ENCODE peak calls at places on chromosomes 6 and 20, in four cellular contexts. U, R, E and G are unnamed samples.

GRCh38 chr20:44651507-44652373 is at the start of gene ADA:
- DNase-seq in R (peak), U (peak), E (no peak), G (no peak)

GRCh38 chr20:43681991-43682410 is 15.1 kb downstream of the MYBL2 start:
- DNase-seq in U (no peak), R (no peak), E (no peak), G (no peak)

GRCh38 chr20:35359335-35359997 is 52.3 kb downstream of the UQCC1 start:
- DNase-seq in R (no peak), E (no peak), U (no peak), G (no peak)

GRCh38 chr6:39260953-39261352 is 31.7 kb upstream of the KCNK5 start:
- DNase-seq in U (no peak), R (no peak), E (no peak), G (no peak)

GRCh38 chr20:44166008-44166407 is 21.0 kb downstream of the JPH2 start:
- DNase-seq in U (peak), R (peak), E (no peak), G (peak)

GRCh38 chr6:90811596-90812226 is 224.8 kb upstream of the MAP3K7 start:
- DNase-seq in E (no peak), R (no peak), U (no peak), G (no peak)

GRCh38 chr6:29626948-29627761 is 5.8 kb downstream of the GABBR1 start:
- DNase-seq in E (no peak), U (no peak), R (no peak), G (no peak)

GRCh38 chr6:5167501-5167900 is 82.4 kb downstream of the PPP1R3G start:
- DNase-seq in U (no peak), E (peak), R (no peak), G (no peak)

GRCh38 chr6:101663099-101663498 is 269.6 kb downstream of the GRIK2 start:
- DNase-seq in U (no peak), R (no peak), E (no peak), G (no peak)

GRCh38 chr6:27141013-27141412 is 106.5 kb upstream of the PRSS16 start:
- DNase-seq in E (no peak), U (no peak), R (no peak), G (no peak)

GRCh38 chr20:57688864-57689263 is 21.0 kb downstream of the PMEPA1 start:
- DNase-seq in U (no peak), R (no peak), E (no peak), G (no peak)

GRCh38 chr6:74581681-74582080 is 624.2 kb downstream of the COL12A1 start:
- DNase-seq in R (no peak), E (no peak), U (no peak), G (no peak)

GRCh38 chr6:21931641-21932335 is 338.2 kb downstream of the SOX4 start:
- DNase-seq in U (peak), R (no peak), E (peak), G (peak)

GRCh38 chr6:156867121-156867520 is 89.9 kb downstream of the ARID1B start:
- DNase-seq in E (no peak), U (no peak), R (no peak), G (no peak)

GRCh38 chr20:48877299-48877698 is 44.2 kb upstream of the ARFGEF2 start:
- DNase-seq in U (peak), R (no peak), E (no peak), G (no peak)

GRCh38 chr6:6998194-6998569 is 109.6 kb upstream of the RREB1 start:
- DNase-seq in U (no peak), R (no peak), E (peak), G (no peak)

GRCh38 chr6:132736239-132736638 is 21.5 kb downstream of the VNN2 start:
- DNase-seq in R (no peak), U (no peak), E (peak), G (no peak)

GRCh38 chr6:155388546-155388945 is 67.1 kb downstream of the NOX3 start:
- DNase-seq in E (no peak), R (no peak), U (no peak), G (no peak)

GRCh38 chr20:33653218-33653899 is 8.8 kb upstream of the C20orf144 start:
- DNase-seq in R (peak), E (peak), U (no peak), G (peak)

GRCh38 chr6:30646450-30647038 is 389 bp upstream of the C6orf136 start:
- DNase-seq in U (peak), R (no peak), E (no peak), G (no peak)

GRCh38 chr6:90905351-90905750 is 318.5 kb upstream of the MAP3K7 start:
- DNase-seq in E (no peak), U (no peak), R (no peak), G (no peak)

GRCh38 chr20:22339091-22339881 is 245.1 kb downstream of the FOXA2 start:
- DNase-seq in U (peak), R (peak), E (peak), G (peak)

GRCh38 chr20:11296951-11297350 is 620.7 kb upstream of the BTBD3 start:
- DNase-seq in E (peak), U (no peak), R (no peak), G (no peak)

GRCh38 chr20:25659999-25660398 is 36.2 kb upstream of the NANP start:
- DNase-seq in R (no peak), E (no peak), U (no peak), G (no peak)

GRCh38 chr6:45801471-45802289 is 214.0 kb downstream of the CLIC5 start:
- DNase-seq in E (no peak), U (no peak), R (no peak), G (no peak)

GRCh38 chr20:32608664-32609015 is 23.5 kb upstream of the NOL4L start:
- DNase-seq in U (no peak), E (no peak), R (no peak), G (no peak)

GRCh38 chr6:41914343-41914742 is 6.6 kb downstream of the MED20 start:
- DNase-seq in R (no peak), U (no peak), E (no peak), G (no peak)

GRCh38 chr20:61810709-61811565 is 254.7 kb downstream of the TAF4 start:
- DNase-seq in R (no peak), E (no peak), U (no peak), G (no peak)

GRCh38 chr6:108175176-108175591 is 9.4 kb downstream of the NR2E1 start:
- DNase-seq in E (no peak), U (no peak), R (no peak), G (no peak)

GRCh38 chr20:51828762-51829161 is 26.4 kb upstream of the SALL4 start:
- DNase-seq in E (no peak), U (peak), R (no peak), G (no peak)

GRCh38 chr20:25274891-25275812 is 27.3 kb downstream of the PYGB start:
- DNase-seq in E (no peak), U (no peak), R (no peak), G (no peak)

GRCh38 chr6:80454661-80455365 is 348.3 kb downstream of the BCKDHB start:
- DNase-seq in U (no peak), R (no peak), E (peak), G (no peak)

GRCh38 chr6:11258260-11259237 is 26.1 kb upstream of the NEDD9 start:
- DNase-seq in U (no peak), R (no peak), E (no peak), G (peak)

GRCh38 chr6:153879826-153880225 is 159.2 kb upstream of the OPRM1 start:
- DNase-seq in E (no peak), U (no peak), R (no peak), G (no peak)

GRCh38 chr6:145904391-145904790 is 59.8 kb downstream of the SHPRH start:
- DNase-seq in U (no peak), E (no peak), R (no peak), G (no peak)

GRCh38 chr6:38169826-38170526 is 350.4 kb downstream of the ZFAND3 start:
- DNase-seq in R (no peak), E (no peak), U (no peak), G (no peak)

GRCh38 chr6:45394586-45395095 is 16.9 kb upstream of the SUPT3H start:
- DNase-seq in E (no peak), R (no peak), U (no peak), G (no peak)

GRCh38 chr20:64223526-64224067 is 32.0 kb upstream of the PCMTD2 start:
- DNase-seq in U (no peak), R (no peak), E (peak), G (no peak)

GRCh38 chr20:39042279-39043150 is 80.4 kb downstream of the DHX35 start:
- DNase-seq in E (no peak), R (no peak), U (no peak), G (no peak)

DNA sequence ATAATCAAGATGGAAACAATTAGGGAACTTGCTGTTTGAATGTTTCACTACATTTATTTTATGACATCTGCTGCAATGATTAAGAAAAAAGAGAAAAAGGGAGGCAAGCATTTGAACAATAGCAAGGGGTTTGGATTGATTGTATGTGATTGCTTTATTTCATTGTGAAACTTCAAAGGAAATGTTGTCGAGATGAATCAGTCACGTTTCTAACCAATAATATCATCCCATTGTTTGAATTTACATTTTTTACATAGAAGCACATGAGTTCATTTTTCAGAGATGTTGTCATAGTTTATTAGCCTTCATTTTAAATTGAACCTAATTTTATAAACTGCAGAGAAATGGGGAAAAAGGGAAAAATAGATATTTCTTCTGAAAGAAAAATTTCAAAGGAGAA is 572.0 kb downstream of the KIF16B start:
- DNase-seq in R (no peak), U (no peak), E (peak), G (no peak)
- TF ChIP-seq CTCF in R (no peak), U (no peak), E (no peak), G (no peak)

GRCh38 chr6:78810146-78810545 is 57.2 kb upstream of the IRAK1BP1 start:
- DNase-seq in U (peak), E (peak), R (peak), G (peak)
- H3K4me3 ChIP-seq in U (no peak), E (no peak), R (no peak), G (no peak)

DNA sequence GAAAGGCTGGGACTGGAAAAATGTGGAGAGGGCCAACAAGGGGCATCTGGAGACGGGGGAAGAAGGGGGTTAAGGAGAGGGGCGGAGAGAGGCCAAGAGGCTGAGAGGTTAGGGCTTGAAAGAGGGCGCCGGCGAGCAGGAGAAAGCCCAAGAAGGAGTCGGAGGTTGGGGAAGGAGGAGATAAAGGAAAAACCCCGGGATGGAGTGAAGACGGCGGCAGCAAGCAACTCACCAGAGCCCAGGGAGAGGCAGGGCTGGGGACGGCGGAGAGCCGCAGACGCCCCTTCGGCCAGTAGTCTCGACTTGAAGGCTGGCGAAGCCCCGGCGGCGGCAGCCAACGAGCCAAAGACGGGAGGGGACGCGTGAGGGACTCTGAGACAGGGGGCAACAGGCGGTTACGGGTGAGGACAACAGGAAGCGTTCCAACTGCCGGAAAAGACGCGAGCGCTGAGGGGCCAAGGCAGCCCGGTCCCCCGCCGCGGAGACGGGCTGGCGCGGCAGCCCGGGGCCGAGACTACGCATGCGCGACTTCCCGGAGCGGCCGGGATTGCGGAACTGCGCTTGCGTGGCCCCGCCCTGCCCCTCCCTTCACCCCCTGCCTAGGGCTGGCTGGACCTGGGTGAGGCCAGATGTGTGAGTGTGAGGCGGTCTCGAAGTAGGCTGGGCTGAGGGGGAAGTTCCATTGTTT is at the start of gene STK38:
- DNase-seq in E (peak), U (peak), R (peak), G (peak)
- TF ChIP-seq CTCF in E (no peak), U (peak), R (peak), G (no peak)

GRCh38 chr6:158026901-158027589 is 45.4 kb downstream of the SYNJ2 start:
- DNase-seq in U (no peak), E (no peak), R (no peak), G (no peak)
- H3K4me3 ChIP-seq in U (no peak), E (no peak), R (no peak), G (no peak)

GRCh38 chr6:92887871-92888270 is 531.5 kb downstream of the EPHA7 start:
- DNase-seq in U (no peak), E (no peak), R (no peak), G (no peak)

GRCh38 chr6:92892626-92893025 is 526.7 kb downstream of the EPHA7 start:
- DNase-seq in E (peak), R (no peak), U (no peak), G (no peak)

GRCh38 chr6:92893741-92894140 is 525.6 kb downstream of the EPHA7 start:
- DNase-seq in R (no peak), U (no peak), E (peak), G (no peak)

DNA sequence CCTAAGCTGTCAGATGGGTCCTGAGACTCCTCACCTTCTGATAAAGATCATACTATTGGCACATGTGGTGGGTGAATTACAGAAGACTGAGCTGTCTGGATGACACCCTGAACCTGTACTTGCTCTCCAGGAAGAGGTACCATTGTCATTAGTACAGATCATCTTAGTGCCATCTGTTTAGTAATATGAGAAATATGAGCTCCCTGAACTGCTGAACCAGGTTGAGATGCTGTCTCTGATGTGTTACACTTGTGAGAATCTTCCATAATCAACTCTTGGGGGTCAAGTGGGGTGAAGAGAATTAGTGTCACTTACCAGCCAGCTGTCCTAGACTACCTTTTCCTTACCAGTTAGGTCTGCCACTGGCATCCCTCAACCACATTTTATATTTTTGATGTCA is 531.0 kb downstream of the EPHA7 start:
- DNase-seq in R (no peak), U (no peak), E (no peak), G (no peak)
- TF ChIP-seq CTCF in R (no peak), U (no peak), E (no peak), G (no peak)

GRCh38 chr6:24125980-24126379 is at the start of gene NRSN1:
- DNase-seq in R (no peak), U (no peak), E (no peak), G (no peak)

GRCh38 chr6:24122139-24122538 is 3.9 kb upstream of the NRSN1 start:
- DNase-seq in R (no peak), U (no peak), E (no peak), G (no peak)

GRCh38 chr6:24127316-24127715 is 1.3 kb downstream of the NRSN1 start:
- DNase-seq in E (no peak), R (no peak), U (no peak), G (no peak)

GRCh38 chr6:24131751-24132150 is 5.7 kb downstream of the NRSN1 start:
- DNase-seq in R (no peak), E (no peak), U (no peak), G (no peak)

DNA sequence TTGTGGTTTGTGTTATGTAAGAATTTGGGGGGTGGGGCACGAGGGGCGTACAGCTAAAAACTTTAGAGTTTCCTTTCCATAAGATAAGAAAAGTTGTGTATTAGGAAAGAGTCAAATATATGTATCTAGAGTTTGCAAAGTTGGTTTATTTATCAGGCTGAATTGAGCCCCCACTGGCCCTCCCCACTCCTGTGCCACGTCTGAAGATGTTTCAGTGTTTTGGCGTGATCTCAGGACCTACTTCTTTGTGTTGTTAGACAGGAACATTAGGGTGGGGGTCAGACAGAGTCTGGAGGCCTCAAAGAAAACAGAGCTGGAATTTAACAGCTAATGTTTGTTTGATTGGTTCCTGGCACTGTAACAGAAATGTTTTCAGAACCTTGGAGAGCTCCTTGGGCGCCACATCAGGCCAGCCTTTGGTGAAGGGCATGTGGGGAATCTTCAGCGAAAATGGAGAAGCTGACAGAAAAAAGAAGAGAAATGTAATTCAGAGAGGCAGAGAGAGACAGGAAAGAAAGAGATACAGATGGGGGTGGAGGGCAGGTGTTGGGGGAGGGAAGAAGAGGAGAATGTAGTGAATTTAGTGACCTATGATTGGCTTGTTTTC is 674 bp downstream of the NRSN1 start:
- DNase-seq in E (peak), U (peak), R (peak), G (peak)
- H3K4me3 ChIP-seq in E (no peak), U (no peak), R (no peak), G (no peak)

GRCh38 chr6:16128759-16129622 is at the start of gene MYLIP:
- DNase-seq in R (peak), U (peak), E (peak), G (peak)
- TF ChIP-seq CTCF in R (peak), U (peak), E (peak), G (peak)